ENCODE peak calls at places on chromosomes 4 and X, in nine cellular contexts. A is ovary, T is lower lobe of right lung, U is G401, Q is T-helper 9 cell, W is left lobe of liver, N is non-pigmented ciliary epithelial cell, J is hypothalamus, Y is lung. P is an unnamed sample.

GRCh38 chr4:183797041-183797444 is 108.1 kb upstream of the STOX2 start:
- DNase-seq in N (no peak), Q (no peak), A (no peak), T (peak), Y (peak), W (no peak), U (peak), J (no peak), P (no peak)

GRCh38 chrX:30023451-30023850 is 191.9 kb upstream of the MAGEB2 start:
- DNase-seq in J (no peak), A (no peak), U (no peak), T (no peak), W (no peak), Q (no peak), Y (no peak), N (no peak), P (no peak)

GRCh38 chr4:85938902-85939301 is 421.0 kb downstream of the MAPK10 start:
- DNase-seq in W (no peak), T (no peak), J (no peak), Y (no peak), Q (no peak), U (no peak), N (no peak), A (no peak), P (no peak)

GRCh38 chrX:118631586-118631985 is 95.8 kb upstream of the IL13RA1 start:
- DNase-seq in A (no peak), W (no peak), J (no peak), U (no peak), T (no peak), N (no peak), Q (no peak), Y (no peak), P (no peak)

GRCh38 chr4:48295116-48295515 is 25.5 kb upstream of the TEC start:
- DNase-seq in N (no peak), A (no peak), U (no peak), J (no peak), Y (no peak), T (no peak), W (no peak), Q (no peak), P (no peak)

GRCh38 chrX:131711478-131711867 is 167.6 kb downstream of the OR13H1 start:
- DNase-seq in T (no peak), A (no peak), W (no peak), J (no peak), U (no peak), Q (no peak), N (no peak), Y (no peak), P (no peak)

GRCh38 chr4:163356104-163356503 is 12.4 kb downstream of the NPY5R start:
- DNase-seq in W (no peak), Q (no peak), N (no peak), J (no peak), A (no peak), T (no peak), Y (no peak), U (no peak), P (no peak)

GRCh38 chr4:8897768-8898167 is 26.1 kb upstream of the HMX1 start:
- DNase-seq in U (no peak), Y (no peak), W (no peak), Q (no peak), J (no peak), A (no peak), T (no peak), N (no peak), P (no peak)

GRCh38 chr4:122552898-122553297 is 68.0 kb downstream of the IL21 start:
- DNase-seq in W (no peak), Y (no peak), Q (no peak), T (no peak), N (no peak), J (no peak), A (no peak), U (no peak), P (no peak)

GRCh38 chr4:46924789-46925188 is 15.7 kb upstream of the COX7B2 start:
- DNase-seq in Q (no peak), N (no peak), T (no peak), A (no peak), J (no peak), U (no peak), Y (no peak), W (no peak), P (no peak)

GRCh38 chr4:144564358-144564757 is 81.6 kb upstream of the HHIP start:
- DNase-seq in T (no peak), W (no peak), J (no peak), Q (no peak), N (no peak), A (no peak), Y (no peak), U (no peak), P (no peak)

GRCh38 chr4:176011523-176011922 is 54.1 kb upstream of the WDR17 start:
- DNase-seq in N (no peak), Q (no peak), Y (no peak), W (no peak), A (no peak), J (no peak), T (no peak), U (no peak), P (no peak)

GRCh38 chr4:183154701-183155391 is 55.8 kb downstream of the WWC2 start:
- DNase-seq in N (no peak), U (no peak), A (no peak), Y (no peak), Q (no peak), T (no peak), J (no peak), W (no peak), P (no peak)

GRCh38 chr4:168848112-168848511 is 161.9 kb downstream of the CBR4 start:
- DNase-seq in T (no peak), Y (no peak), N (no peak), W (no peak), J (no peak), Q (no peak), A (no peak), U (no peak), P (no peak)

GRCh38 chrX:2846992-2847391 is 18.3 kb downstream of the GYG2 start:
- DNase-seq in U (no peak), A (no peak), T (no peak), W (no peak), J (no peak), Q (no peak), N (no peak), Y (no peak), P (no peak)

GRCh38 chrX:50458483-50458882 is 12.1 kb downstream of the DGKK start:
- DNase-seq in J (no peak), T (no peak), Q (no peak), A (no peak), N (no peak), U (no peak), Y (no peak), W (no peak), P (no peak)

P was measured in GM04504.